ENCODE peak calls at places on chromosomes 12 and 14, in six cellular contexts. E is CD4-positive, CD25-positive, alpha-beta regulatory T cell; O is tibial nerve; M is GM23248; B is MM.1S; Z is left lung. P is an unnamed sample. For H3K36me3, the result is how much of the 10 kb centered on the place peaks cover.

GRCh38 chr12:89514751-89515150 is 9.8 kb downstream of the GALNT4 start:
- DNase-seq in E (no peak), Z (no peak), O (no peak), B (peak), M (no peak), P (no peak)

GRCh38 chr14:99287269-99287942 is 15.4 kb upstream of the BCL11B start:
- DNase-seq in M (no peak), B (peak), E (no peak), Z (no peak), O (no peak), P (no peak)

GRCh38 chr12:53268009-53268636 is at the start of gene ESPL1:
- DNase-seq in B (peak), O (peak), Z (peak), M (peak), E (peak), P (peak)

GRCh38 chr14:86790408-86791364 is 1202.3 kb downstream of the GALC start:
- DNase-seq in E (no peak), B (no peak), Z (no peak), M (no peak), O (no peak), P (no peak)

GRCh38 chr12:132197581-132198281 is 53.5 kb downstream of the NOC4L start:
- DNase-seq in B (no peak), O (no peak), M (no peak), E (no peak), Z (no peak), P (no peak)

GRCh38 chr12:67742461-67742860 is 93.9 kb downstream of the DYRK2 start:
- DNase-seq in E (no peak), Z (no peak), O (no peak), M (no peak), B (no peak), P (no peak)

GRCh38 chr12:117486840-117487659 is 125.6 kb upstream of the NOS1 start:
- DNase-seq in O (no peak), Z (peak), E (no peak), M (peak), B (no peak), P (no peak)

GRCh38 chr14:69620981-69621380 is 9.6 kb downstream of the SUSD6 start:
- DNase-seq in M (no peak), B (no peak), Z (no peak), O (no peak), E (no peak), P (no peak)

GRCh38 chr12:56518570-56518969 is 3.0 kb upstream of the RBMS2 start:
- DNase-seq in M (peak), E (no peak), O (no peak), Z (no peak), B (no peak), P (no peak)

GRCh38 chr12:106130474-106131113 is 8.2 kb downstream of the NUAK1 start:
- DNase-seq in E (no peak), B (no peak), O (no peak), Z (no peak), M (no peak), P (no peak)

GRCh38 chr12:106134294-106134949 is 4.3 kb downstream of the NUAK1 start:
- DNase-seq in O (no peak), E (no peak), B (no peak), M (no peak), Z (no peak), P (no peak)

GRCh38 chr12:106133136-106134087 is 5.3 kb downstream of the NUAK1 start:
- DNase-seq in M (peak), E (no peak), O (no peak), B (no peak), Z (no peak), P (no peak)

GRCh38 chr12:106132175-106133135 is 6.3 kb downstream of the NUAK1 start:
- DNase-seq in M (no peak), O (no peak), E (no peak), Z (no peak), B (no peak), P (no peak)

GRCh38 chr12:106131671-106132070 is 7.1 kb downstream of the NUAK1 start:
- DNase-seq in O (no peak), M (peak), B (no peak), Z (no peak), E (no peak), P (no peak)
- H3K27ac ChIP-seq in O (no peak), M (peak), B (no peak), Z (no peak), E (no peak), P (peak)

DNA sequence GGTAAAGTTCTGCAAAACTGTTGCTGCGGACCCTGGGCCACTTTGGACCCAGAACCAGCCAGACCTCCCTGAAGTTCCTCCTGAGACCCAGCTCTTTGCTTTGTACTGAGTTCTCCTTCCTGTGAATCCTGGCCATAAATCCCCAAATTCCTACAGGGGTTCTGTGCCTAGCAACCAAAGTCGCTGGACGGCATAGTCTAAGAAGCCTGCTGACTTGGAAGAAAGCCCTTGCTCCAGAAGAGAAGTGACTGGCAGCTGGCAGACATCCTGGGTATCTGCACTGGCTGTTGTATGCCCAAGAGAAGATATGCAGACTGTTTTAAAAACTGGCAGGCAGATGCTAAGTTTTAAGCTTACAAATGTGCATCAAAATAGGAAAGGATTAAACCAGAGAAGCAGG is 99.9 kb upstream of the SLC24A4 start:
- DNase-seq in O (no peak), Z (no peak), B (no peak), E (no peak), M (no peak), P (no peak)
- H3K36me3 ChIP-seq in O (under half), Z (under half), B (under half), E (under half), M (under half), P (under half)

GRCh38 chr12:50564240-50564947 is 59.6 kb downstream of the DIP2B start:
- DNase-seq in B (no peak), Z (no peak), M (peak), E (no peak), O (no peak), P (no peak)
- H3K27ac ChIP-seq in B (no peak), Z (peak), M (no peak), E (no peak), O (no peak), P (no peak)

GRCh38 chr14:73124180-73124894 is 12.0 kb upstream of the PSEN1 start:
- DNase-seq in B (no peak), M (no peak), Z (no peak), E (no peak), O (no peak), P (no peak)
- H3K36me3 ChIP-seq in B (under half), M (under half), Z (under half), E (under half), O (half or more), P (under half)

DNA sequence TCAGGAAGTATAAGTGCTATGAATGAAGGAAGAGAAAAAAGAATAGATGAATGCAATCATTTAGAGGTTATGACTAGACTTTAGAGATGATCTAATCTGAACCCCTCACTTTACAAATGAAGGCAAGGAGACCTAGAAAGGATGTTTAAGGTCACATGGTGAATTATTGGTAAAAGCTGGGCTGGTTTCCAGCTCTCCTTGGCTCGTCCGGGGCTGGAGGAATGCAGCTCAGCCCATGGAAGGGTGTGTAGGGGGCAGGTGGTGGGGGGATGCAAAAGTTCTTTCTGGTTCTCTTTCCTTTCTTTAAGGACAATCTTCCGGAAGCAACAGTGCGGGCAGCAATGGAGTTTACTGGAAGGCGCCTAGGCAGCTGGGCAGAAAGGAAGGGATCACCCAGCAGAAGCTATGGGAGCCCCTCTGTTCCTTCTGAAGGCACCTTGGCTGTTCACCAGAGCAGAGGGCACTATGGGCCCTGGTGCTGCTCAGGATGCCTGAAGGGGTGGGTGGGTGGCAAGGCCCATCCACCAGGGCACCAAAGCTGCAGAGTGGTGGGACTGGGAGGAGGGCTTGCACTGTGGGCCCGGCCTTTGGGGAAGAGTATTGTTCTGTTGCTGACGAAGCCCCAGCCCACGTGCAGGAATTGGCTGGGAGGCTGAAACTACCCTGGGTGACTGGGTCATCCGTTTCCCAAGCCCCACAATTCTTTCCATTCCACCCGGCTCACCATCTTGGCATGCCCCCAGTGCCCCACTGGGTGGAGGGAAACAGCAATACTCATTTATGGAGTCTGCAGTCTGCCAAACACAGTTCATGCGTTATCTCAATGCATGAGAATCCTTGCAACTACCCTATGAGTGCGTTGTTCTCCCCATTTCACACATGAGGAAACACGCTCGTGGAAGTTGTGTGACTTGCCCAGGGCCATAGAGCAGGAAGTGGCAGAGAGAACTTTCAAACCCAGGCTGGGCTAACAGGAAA is 78.2 kb downstream of the IRF2BPL start:
- DNase-seq in Z (no peak), B (no peak), O (no peak), E (no peak), M (peak), P (no peak)
- H3K27ac ChIP-seq in Z (peak), B (no peak), O (no peak), E (no peak), M (peak), P (peak)